ENCODE peak calls at places on chromosome 22, in four cellular contexts. H is HAP-1, K is endothelial cell, G is brain microvascular endothelial cell. P is an unnamed sample.

GRCh38 chr22:29813563-29813962 is 24.5 kb downstream of the ASCC2 start:
- DNase-seq in H (no peak), K (no peak), G (peak; percentile 16), P (no peak)

GRCh38 chr22:48772286-48772907 is 1055.3 kb downstream of the BRD1 start:
- DNase-seq in H (no peak), K (no peak), G (no peak), P (no peak)

GRCh38 chr22:36197065-36197440 is 4.6 kb downstream of the APOL4 start:
- DNase-seq in H (peak; percentile 71), K (peak; percentile 61), G (peak; percentile 22), P (peak; percentile 84)

GRCh38 chr22:42655693-42656092 is 6.5 kb upstream of the CYB5R3 start:
- DNase-seq in H (no peak), K (no peak), G (no peak), P (no peak)

GRCh38 chr22:37636186-37636948 is 3.1 kb upstream of the SH3BP1 start:
- DNase-seq in H (no peak), K (no peak), G (peak; percentile 52), P (no peak)

GRCh38 chr22:35612903-35613302 is 4.2 kb downstream of the MB start:
- DNase-seq in H (no peak), K (no peak), G (no peak), P (peak; percentile 64)

GRCh38 chr22:36386900-36387663 is 685 bp downstream of the MYH9 start:
- DNase-seq in H (peak; percentile 56), K (peak; percentile 55), G (no peak), P (peak; percentile 79)

GRCh38 chr22:36577019-36577418 is 48.1 kb upstream of the EIF3D start:
- DNase-seq in H (no peak), K (no peak), G (peak; percentile 89), P (no peak)

GRCh38 chr22:46149998-46150549 is at the start of gene PPARA:
- DNase-seq in H (peak; percentile 92), K (peak; percentile 70), G (no peak), P (peak; percentile 93)

GRCh38 chr22:17965538-17966402 is 58.6 kb downstream of the MICAL3 start:
- DNase-seq in H (no peak), K (no peak), G (no peak), P (no peak)

GRCh38 chr22:20815477-20816050 is 41.7 kb downstream of the SERPIND1 start:
- DNase-seq in H (no peak), K (no peak), G (no peak), P (no peak)

GRCh38 chr22:26763633-26764295 is 106.4 kb downstream of the MIAT start:
- DNase-seq in H (no peak), K (no peak), G (peak; percentile 20), P (no peak)

GRCh38 chr22:22093743-22094142 is 111.2 kb upstream of the TOP3B start:
- DNase-seq in H (no peak), K (no peak), G (no peak), P (no peak)

GRCh38 chr22:33654173-33654890 is 265.9 kb downstream of the LARGE1 start:
- DNase-seq in H (no peak), K (peak; percentile 16), G (no peak), P (no peak)

GRCh38 chr22:29122041-29122440 is 49.2 kb downstream of the KREMEN1 start:
- DNase-seq in H (no peak), K (no peak), G (no peak), P (no peak)

GRCh38 chr22:47997052-47997568 is 1234.7 kb downstream of the TBC1D22A start:
- DNase-seq in H (no peak), K (no peak), G (no peak), P (no peak)

GRCh38 chr22:19359554-19360299 is 68.2 kb upstream of the CLTCL1 start:
- DNase-seq in H (no peak), K (no peak), G (no peak), P (no peak)

GRCh38 chr22:32839776-32840571 is 38.5 kb downstream of the TIMP3 start:
- DNase-seq in H (no peak), K (peak; percentile 22), G (peak; percentile 36), P (no peak)

GRCh38 chr22:38203090-38203810 is 1.5 kb downstream of the MAFF start:
- DNase-seq in H (peak; percentile 62), K (no peak), G (no peak), P (peak; percentile 54)

GRCh38 chr22:18145676-18146388 is 4.1 kb upstream of the USP18 start:
- DNase-seq in H (no peak), K (no peak), G (no peak), P (no peak)

GRCh38 chr22:42862045-42862734 is 5.1 kb upstream of the ARFGAP3 start:
- DNase-seq in H (no peak), K (no peak), G (peak; percentile 60), P (no peak)

GRCh38 chr22:30193031-30193794 is 53.3 kb downstream of the LIF start:
- DNase-seq in H (no peak), K (no peak), G (no peak), P (no peak)

GRCh38 chr22:22702159-22702873 is 57.9 kb downstream of the GGTLC2 start:
- DNase-seq in H (no peak), K (peak; percentile 40), G (no peak), P (no peak)

GRCh38 chr22:44707752-44708151 is 5.7 kb downstream of the PRR5 start:
- DNase-seq in H (no peak), K (no peak), G (no peak), P (no peak)

GRCh38 chr22:33073989-33074391 is 15.8 kb upstream of the SYN3 start:
- DNase-seq in H (no peak), K (no peak), G (peak; percentile 7), P (no peak)

GRCh38 chr22:43256569-43257360 is 69.8 kb upstream of the TTLL12 start:
- DNase-seq in H (no peak), K (no peak), G (no peak), P (no peak)

GRCh38 chr22:41401781-41402648 is 20.3 kb downstream of the TEF start:
- DNase-seq in H (no peak), K (no peak), G (peak; percentile 6), P (peak; percentile 82)

GRCh38 chr22:41928416-41929157 is 2.0 kb upstream of the TNFRSF13C start:
- DNase-seq in H (no peak), K (no peak), G (no peak), P (no peak)

GRCh38 chr22:33006955-33007318 is 51.2 kb downstream of the SYN3 start:
- DNase-seq in H (no peak), K (no peak), G (no peak), P (no peak)

GRCh38 chr22:50169181-50169759 is 1.3 kb upstream of the PANX2 start:
- DNase-seq in H (no peak), K (no peak), G (no peak), P (no peak)

GRCh38 chr22:45185718-45186511 is 22.2 kb downstream of the NUP50 start:
- DNase-seq in H (no peak), K (no peak), G (no peak), P (no peak)

GRCh38 chr22:21940521-21940920 is 12.1 kb downstream of the PPM1F start:
- DNase-seq in H (no peak), K (no peak), G (no peak), P (no peak)

GRCh38 chr22:46432164-46433068 is 96.9 kb downstream of the TRMU start:
- DNase-seq in H (no peak), K (no peak), G (no peak), P (no peak)

GRCh38 chr22:37931893-37932389 is 21.5 kb downstream of the C22orf23 start:
- DNase-seq in H (no peak), K (no peak), G (no peak), P (no peak)

GRCh38 chr22:22070371-22070824 is 87.8 kb upstream of the TOP3B start:
- DNase-seq in H (no peak), K (no peak), G (no peak), P (no peak)

GRCh38 chr22:29080061-29080975 is 7.5 kb downstream of the KREMEN1 start:
- DNase-seq in H (peak; percentile 72), K (no peak), G (no peak), P (no peak)

GRCh38 chr22:37627545-37627944 is 11.9 kb upstream of the SH3BP1 start:
- DNase-seq in H (no peak), K (no peak), G (no peak), P (no peak)